ENCODE peak calls at places on chromosomes 3 and 15, in eight cellular contexts. One of them, this sample, is unnamed.

GRCh38 chr3:15666277-15666676 is 64.7 kb downstream of the BTD start:
- DNase-seq in BE2C: no peak
- DNase-seq in brain microvascular endothelial cell: no peak
- DNase-seq in cerebellar cortex: no peak
- DNase-seq in stimulated activated CD4-positive, alpha-beta T cell treated with anti-CD3 and anti-CD28 coated beads, Interleukin-4, amount 100 ng/mL, for 48 hours: no peak
- DNase-seq in activated CD4-positive, alpha-beta T cell treated with anti-CD3 and anti-CD28 coated beads, Interleukin-2, amount 10 ng/mL, durations not matched to agents 7 days and 5 days: no peak
- DNase-seq in non-pigmented ciliary epithelial cell: no peak
- DNase-seq in right lobe of liver: no peak
- DNase-seq in this sample: no peak

GRCh38 chr3:124606180-124606579 is 124.1 kb upstream of the UMPS start:
- DNase-seq in stimulated activated CD4-positive, alpha-beta T cell treated with anti-CD3 and anti-CD28 coated beads, Interleukin-4, amount 100 ng/mL, for 48 hours: no peak
- DNase-seq in activated CD4-positive, alpha-beta T cell treated with anti-CD3 and anti-CD28 coated beads, Interleukin-2, amount 10 ng/mL, durations not matched to agents 7 days and 5 days: no peak
- DNase-seq in non-pigmented ciliary epithelial cell: no peak
- DNase-seq in BE2C: no peak
- DNase-seq in cerebellar cortex: no peak
- DNase-seq in right lobe of liver: no peak
- DNase-seq in brain microvascular endothelial cell: no peak
- DNase-seq in this sample: no peak

GRCh38 chr15:86540840-86541467 is 461.3 kb downstream of the AGBL1 start:
- DNase-seq in non-pigmented ciliary epithelial cell: no peak
- DNase-seq in brain microvascular endothelial cell: no peak
- DNase-seq in right lobe of liver: no peak
- DNase-seq in activated CD4-positive, alpha-beta T cell treated with anti-CD3 and anti-CD28 coated beads, Interleukin-2, amount 10 ng/mL, durations not matched to agents 7 days and 5 days: no peak
- DNase-seq in stimulated activated CD4-positive, alpha-beta T cell treated with anti-CD3 and anti-CD28 coated beads, Interleukin-4, amount 100 ng/mL, for 48 hours: no peak
- DNase-seq in BE2C: no peak
- DNase-seq in cerebellar cortex: no peak
- DNase-seq in this sample: no peak

GRCh38 chr15:89171136-89172072 is 50.0 kb downstream of the RLBP1 start:
- DNase-seq in non-pigmented ciliary epithelial cell: no peak
- DNase-seq in right lobe of liver: no peak
- DNase-seq in activated CD4-positive, alpha-beta T cell treated with anti-CD3 and anti-CD28 coated beads, Interleukin-2, amount 10 ng/mL, durations not matched to agents 7 days and 5 days: peak
- DNase-seq in brain microvascular endothelial cell: peak
- DNase-seq in stimulated activated CD4-positive, alpha-beta T cell treated with anti-CD3 and anti-CD28 coated beads, Interleukin-4, amount 100 ng/mL, for 48 hours: peak
- DNase-seq in BE2C: peak
- DNase-seq in cerebellar cortex: peak
- DNase-seq in this sample: peak

GRCh38 chr3:134086616-134087015 is 56.9 kb upstream of the SLCO2A1 start:
- DNase-seq in BE2C: no peak
- DNase-seq in cerebellar cortex: no peak
- DNase-seq in right lobe of liver: no peak
- DNase-seq in brain microvascular endothelial cell: no peak
- DNase-seq in activated CD4-positive, alpha-beta T cell treated with anti-CD3 and anti-CD28 coated beads, Interleukin-2, amount 10 ng/mL, durations not matched to agents 7 days and 5 days: no peak
- DNase-seq in stimulated activated CD4-positive, alpha-beta T cell treated with anti-CD3 and anti-CD28 coated beads, Interleukin-4, amount 100 ng/mL, for 48 hours: no peak
- DNase-seq in non-pigmented ciliary epithelial cell: no peak
- DNase-seq in this sample: no peak

GRCh38 chr15:48427479-48427878 is 96.2 kb downstream of the DUT start:
- DNase-seq in activated CD4-positive, alpha-beta T cell treated with anti-CD3 and anti-CD28 coated beads, Interleukin-2, amount 10 ng/mL, durations not matched to agents 7 days and 5 days: no peak
- DNase-seq in non-pigmented ciliary epithelial cell: no peak
- DNase-seq in stimulated activated CD4-positive, alpha-beta T cell treated with anti-CD3 and anti-CD28 coated beads, Interleukin-4, amount 100 ng/mL, for 48 hours: no peak
- DNase-seq in cerebellar cortex: no peak
- DNase-seq in right lobe of liver: no peak
- DNase-seq in brain microvascular endothelial cell: no peak
- DNase-seq in BE2C: no peak
- DNase-seq in this sample: no peak

GRCh38 chr15:37086521-37086920 is 13.8 kb downstream of the MEIS2 start:
- DNase-seq in cerebellar cortex: no peak
- DNase-seq in activated CD4-positive, alpha-beta T cell treated with anti-CD3 and anti-CD28 coated beads, Interleukin-2, amount 10 ng/mL, durations not matched to agents 7 days and 5 days: no peak
- DNase-seq in stimulated activated CD4-positive, alpha-beta T cell treated with anti-CD3 and anti-CD28 coated beads, Interleukin-4, amount 100 ng/mL, for 48 hours: no peak
- DNase-seq in right lobe of liver: no peak
- DNase-seq in BE2C: no peak
- DNase-seq in non-pigmented ciliary epithelial cell: no peak
- DNase-seq in brain microvascular endothelial cell: no peak
- DNase-seq in this sample: no peak

GRCh38 chr15:27744651-27745050 is 354.5 kb downstream of the OCA2 start:
- DNase-seq in non-pigmented ciliary epithelial cell: no peak
- DNase-seq in BE2C: no peak
- DNase-seq in stimulated activated CD4-positive, alpha-beta T cell treated with anti-CD3 and anti-CD28 coated beads, Interleukin-4, amount 100 ng/mL, for 48 hours: no peak
- DNase-seq in activated CD4-positive, alpha-beta T cell treated with anti-CD3 and anti-CD28 coated beads, Interleukin-2, amount 10 ng/mL, durations not matched to agents 7 days and 5 days: no peak
- DNase-seq in brain microvascular endothelial cell: no peak
- DNase-seq in cerebellar cortex: no peak
- DNase-seq in right lobe of liver: no peak
- DNase-seq in this sample: no peak

GRCh38 chr3:5489536-5489935 is 302.0 kb downstream of the EDEM1 start:
- DNase-seq in cerebellar cortex: peak
- DNase-seq in brain microvascular endothelial cell: no peak
- DNase-seq in non-pigmented ciliary epithelial cell: no peak
- DNase-seq in BE2C: no peak
- DNase-seq in stimulated activated CD4-positive, alpha-beta T cell treated with anti-CD3 and anti-CD28 coated beads, Interleukin-4, amount 100 ng/mL, for 48 hours: no peak
- DNase-seq in right lobe of liver: no peak
- DNase-seq in activated CD4-positive, alpha-beta T cell treated with anti-CD3 and anti-CD28 coated beads, Interleukin-2, amount 10 ng/mL, durations not matched to agents 7 days and 5 days: no peak
- DNase-seq in this sample: no peak

GRCh38 chr3:115113367-115113766 is 33.7 kb downstream of the ZBTB20 start:
- DNase-seq in BE2C: no peak
- DNase-seq in non-pigmented ciliary epithelial cell: no peak
- DNase-seq in brain microvascular endothelial cell: peak
- DNase-seq in stimulated activated CD4-positive, alpha-beta T cell treated with anti-CD3 and anti-CD28 coated beads, Interleukin-4, amount 100 ng/mL, for 48 hours: no peak
- DNase-seq in cerebellar cortex: no peak
- DNase-seq in activated CD4-positive, alpha-beta T cell treated with anti-CD3 and anti-CD28 coated beads, Interleukin-2, amount 10 ng/mL, durations not matched to agents 7 days and 5 days: no peak
- DNase-seq in right lobe of liver: no peak
- DNase-seq in this sample: no peak

GRCh38 chr15:63310646-63311045 is 33.2 kb downstream of the APH1B start:
- DNase-seq in BE2C: no peak
- DNase-seq in brain microvascular endothelial cell: no peak
- DNase-seq in right lobe of liver: no peak
- DNase-seq in non-pigmented ciliary epithelial cell: no peak
- DNase-seq in stimulated activated CD4-positive, alpha-beta T cell treated with anti-CD3 and anti-CD28 coated beads, Interleukin-4, amount 100 ng/mL, for 48 hours: no peak
- DNase-seq in activated CD4-positive, alpha-beta T cell treated with anti-CD3 and anti-CD28 coated beads, Interleukin-2, amount 10 ng/mL, durations not matched to agents 7 days and 5 days: no peak
- DNase-seq in cerebellar cortex: no peak
- DNase-seq in this sample: no peak

GRCh38 chr15:87219650-87220615 is 1036.6 kb downstream of the NTRK3 start:
- DNase-seq in brain microvascular endothelial cell: no peak
- DNase-seq in cerebellar cortex: no peak
- DNase-seq in activated CD4-positive, alpha-beta T cell treated with anti-CD3 and anti-CD28 coated beads, Interleukin-2, amount 10 ng/mL, durations not matched to agents 7 days and 5 days: no peak
- DNase-seq in BE2C: no peak
- DNase-seq in right lobe of liver: no peak
- DNase-seq in stimulated activated CD4-positive, alpha-beta T cell treated with anti-CD3 and anti-CD28 coated beads, Interleukin-4, amount 100 ng/mL, for 48 hours: no peak
- DNase-seq in non-pigmented ciliary epithelial cell: no peak
- DNase-seq in this sample: no peak

GRCh38 chr3:29475854-29476253 is 195.0 kb downstream of the RBMS3 start:
- DNase-seq in right lobe of liver: no peak
- DNase-seq in BE2C: no peak
- DNase-seq in activated CD4-positive, alpha-beta T cell treated with anti-CD3 and anti-CD28 coated beads, Interleukin-2, amount 10 ng/mL, durations not matched to agents 7 days and 5 days: no peak
- DNase-seq in non-pigmented ciliary epithelial cell: no peak
- DNase-seq in stimulated activated CD4-positive, alpha-beta T cell treated with anti-CD3 and anti-CD28 coated beads, Interleukin-4, amount 100 ng/mL, for 48 hours: no peak
- DNase-seq in brain microvascular endothelial cell: no peak
- DNase-seq in cerebellar cortex: no peak
- DNase-seq in this sample: no peak

GRCh38 chr3:141103503-141103902 is 52.4 kb downstream of the SPSB4 start:
- DNase-seq in BE2C: no peak
- DNase-seq in right lobe of liver: no peak
- DNase-seq in cerebellar cortex: no peak
- DNase-seq in brain microvascular endothelial cell: no peak
- DNase-seq in stimulated activated CD4-positive, alpha-beta T cell treated with anti-CD3 and anti-CD28 coated beads, Interleukin-4, amount 100 ng/mL, for 48 hours: no peak
- DNase-seq in activated CD4-positive, alpha-beta T cell treated with anti-CD3 and anti-CD28 coated beads, Interleukin-2, amount 10 ng/mL, durations not matched to agents 7 days and 5 days: no peak
- DNase-seq in non-pigmented ciliary epithelial cell: no peak
- DNase-seq in this sample: no peak

GRCh38 chr3:184238246-184238818 is 8.9 kb downstream of the VWA5B2 start:
- DNase-seq in cerebellar cortex: peak
- DNase-seq in stimulated activated CD4-positive, alpha-beta T cell treated with anti-CD3 and anti-CD28 coated beads, Interleukin-4, amount 100 ng/mL, for 48 hours: no peak
- DNase-seq in BE2C: no peak
- DNase-seq in brain microvascular endothelial cell: no peak
- DNase-seq in right lobe of liver: no peak
- DNase-seq in activated CD4-positive, alpha-beta T cell treated with anti-CD3 and anti-CD28 coated beads, Interleukin-2, amount 10 ng/mL, durations not matched to agents 7 days and 5 days: no peak
- DNase-seq in non-pigmented ciliary epithelial cell: no peak
- DNase-seq in this sample: no peak

GRCh38 chr15:65870889-65871533 is 1.7 kb downstream of the RAB11A start:
- DNase-seq in stimulated activated CD4-positive, alpha-beta T cell treated with anti-CD3 and anti-CD28 coated beads, Interleukin-4, amount 100 ng/mL, for 48 hours: no peak
- DNase-seq in activated CD4-positive, alpha-beta T cell treated with anti-CD3 and anti-CD28 coated beads, Interleukin-2, amount 10 ng/mL, durations not matched to agents 7 days and 5 days: no peak
- DNase-seq in brain microvascular endothelial cell: peak
- DNase-seq in non-pigmented ciliary epithelial cell: no peak
- DNase-seq in right lobe of liver: no peak
- DNase-seq in cerebellar cortex: peak
- DNase-seq in BE2C: no peak
- DNase-seq in this sample: no peak

GRCh38 chr15:73927476-73928240 is 1.4 kb downstream of the LOXL1 start:
- DNase-seq in BE2C: peak
- DNase-seq in brain microvascular endothelial cell: peak
- DNase-seq in right lobe of liver: peak
- DNase-seq in cerebellar cortex: no peak
- DNase-seq in non-pigmented ciliary epithelial cell: no peak
- DNase-seq in stimulated activated CD4-positive, alpha-beta T cell treated with anti-CD3 and anti-CD28 coated beads, Interleukin-4, amount 100 ng/mL, for 48 hours: peak
- DNase-seq in activated CD4-positive, alpha-beta T cell treated with anti-CD3 and anti-CD28 coated beads, Interleukin-2, amount 10 ng/mL, durations not matched to agents 7 days and 5 days: peak
- DNase-seq in this sample: peak

GRCh38 chr15:63462053-63462452 is 42.3 kb upstream of the USP3 start:
- DNase-seq in brain microvascular endothelial cell: no peak
- DNase-seq in activated CD4-positive, alpha-beta T cell treated with anti-CD3 and anti-CD28 coated beads, Interleukin-2, amount 10 ng/mL, durations not matched to agents 7 days and 5 days: no peak
- DNase-seq in right lobe of liver: no peak
- DNase-seq in cerebellar cortex: no peak
- DNase-seq in non-pigmented ciliary epithelial cell: no peak
- DNase-seq in BE2C: no peak
- DNase-seq in stimulated activated CD4-positive, alpha-beta T cell treated with anti-CD3 and anti-CD28 coated beads, Interleukin-4, amount 100 ng/mL, for 48 hours: no peak
- DNase-seq in this sample: no peak

GRCh38 chr3:111913163-111913763 is 54.2 kb downstream of the PHLDB2 start:
- DNase-seq in non-pigmented ciliary epithelial cell: no peak
- DNase-seq in stimulated activated CD4-positive, alpha-beta T cell treated with anti-CD3 and anti-CD28 coated beads, Interleukin-4, amount 100 ng/mL, for 48 hours: no peak
- DNase-seq in cerebellar cortex: no peak
- DNase-seq in BE2C: no peak
- DNase-seq in activated CD4-positive, alpha-beta T cell treated with anti-CD3 and anti-CD28 coated beads, Interleukin-2, amount 10 ng/mL, durations not matched to agents 7 days and 5 days: no peak
- DNase-seq in right lobe of liver: no peak
- DNase-seq in brain microvascular endothelial cell: no peak
- DNase-seq in this sample: no peak

GRCh38 chr15:45186771-45187577 is 792 bp downstream of the SHF start:
- DNase-seq in stimulated activated CD4-positive, alpha-beta T cell treated with anti-CD3 and anti-CD28 coated beads, Interleukin-4, amount 100 ng/mL, for 48 hours: no peak
- DNase-seq in BE2C: no peak
- DNase-seq in right lobe of liver: peak
- DNase-seq in cerebellar cortex: peak
- DNase-seq in activated CD4-positive, alpha-beta T cell treated with anti-CD3 and anti-CD28 coated beads, Interleukin-2, amount 10 ng/mL, durations not matched to agents 7 days and 5 days: no peak
- DNase-seq in brain microvascular endothelial cell: no peak
- DNase-seq in non-pigmented ciliary epithelial cell: no peak
- DNase-seq in this sample: no peak